ENCODE peak calls at places on chromosome 13, in four cellular contexts. Q is cardiac fibroblast, M is endothelial cell of umbilical vein, A is psoas muscle. L is an unnamed sample.

GRCh38 chr13:31012285-31013024 is 80.0 kb downstream of the TEX26 start:
- DNase-seq in A (no peak), Q (peak; percentile 55), M (peak; percentile 31), L (no peak)

GRCh38 chr13:29681859-29682258 is 86.4 kb upstream of the SLC7A1 start:
- DNase-seq in M (no peak), Q (no peak), A (no peak), L (no peak)

GRCh38 chr13:34833562-34834182 is 108.4 kb upstream of the NBEA start:
- DNase-seq in A (no peak), M (peak; percentile 4), Q (peak; percentile 4), L (no peak)

GRCh38 chr13:91132381-91132780 is 215.1 kb upstream of the MIR17HG start:
- DNase-seq in Q (no peak), A (no peak), M (no peak), L (no peak)

GRCh38 chr13:112446347-112446861 is 70.2 kb downstream of the SPACA7 start:
- DNase-seq in Q (no peak), A (no peak), M (no peak), L (peak; percentile 76)

GRCh38 chr13:36357692-36358091 is 11.5 kb upstream of the SPART start:
- DNase-seq in Q (no peak), M (no peak), A (peak; percentile 35), L (peak; percentile 46)

GRCh38 chr13:87674143-87674772 is 3.1 kb downstream of the SLITRK5 start:
- DNase-seq in A (no peak), M (no peak), Q (no peak), L (no peak)

GRCh38 chr13:32669030-32669646 is 82.9 kb downstream of the PDS5B start:
- DNase-seq in M (peak; percentile 61), Q (peak; percentile 73), A (no peak), L (no peak)

GRCh38 chr13:33797622-33798021 is 20.3 kb upstream of the RFC3 start:
- DNase-seq in M (no peak), A (no peak), Q (peak; percentile 21), L (no peak)

GRCh38 chr13:104143760-104144406 is 1077.7 kb upstream of the SLC10A2 start:
- DNase-seq in Q (no peak), M (peak; percentile 19), A (no peak), L (no peak)

DNA sequence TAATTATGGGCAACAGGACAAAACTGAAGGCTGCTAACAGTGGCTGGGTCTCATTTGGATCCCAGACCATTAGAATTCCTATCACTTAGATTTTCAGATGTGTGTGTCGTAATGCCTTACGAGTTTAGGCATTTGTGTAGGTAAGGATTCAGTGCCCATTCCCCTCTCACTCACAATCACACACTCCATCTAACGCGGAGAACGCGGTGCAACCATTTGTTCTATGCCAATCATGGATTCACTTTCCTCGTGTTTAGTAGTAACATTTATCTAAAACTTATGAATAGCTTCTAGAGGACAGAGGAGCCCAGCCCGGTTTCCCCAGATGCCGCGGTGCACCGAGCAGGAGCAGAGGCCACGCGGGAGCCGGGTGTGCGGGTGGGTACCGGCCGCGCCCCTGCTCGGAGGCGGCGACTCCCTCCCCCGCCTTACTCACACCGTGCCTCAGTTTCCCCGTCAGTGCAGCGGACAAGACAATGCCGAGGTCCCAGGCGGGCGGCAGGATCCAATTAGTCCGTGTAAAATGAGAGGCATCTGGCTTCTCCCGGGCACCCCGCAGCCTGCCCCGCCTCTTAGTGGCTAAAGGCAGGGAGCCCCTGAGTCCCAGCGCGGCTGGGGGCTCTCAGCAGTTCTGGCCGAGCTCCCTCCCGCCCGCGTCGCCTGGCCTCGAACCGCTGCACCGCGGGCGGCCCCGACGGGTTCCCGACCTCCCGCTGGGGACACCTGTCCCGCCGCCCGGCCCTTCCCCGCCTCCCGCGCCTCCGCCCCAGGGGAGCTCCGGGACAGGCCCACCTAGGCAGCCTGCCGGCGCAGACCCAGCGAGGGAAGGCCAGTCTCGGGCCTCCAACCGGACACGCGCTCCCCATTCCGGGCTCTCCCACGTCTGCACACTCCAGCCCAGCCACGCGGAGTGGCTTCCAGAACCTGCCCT is 5.9 kb upstream of the C1QTNF9B start:
- DNase-seq in A (no peak), M (no peak), Q (no peak), L (no peak)
- H3K4me3 ChIP-seq in A (peak overlapping the region; percentile 43), M (no peak overlapping the region), Q (peak overlapping the region; percentile 35), L (no peak overlapping the region)

DNA sequence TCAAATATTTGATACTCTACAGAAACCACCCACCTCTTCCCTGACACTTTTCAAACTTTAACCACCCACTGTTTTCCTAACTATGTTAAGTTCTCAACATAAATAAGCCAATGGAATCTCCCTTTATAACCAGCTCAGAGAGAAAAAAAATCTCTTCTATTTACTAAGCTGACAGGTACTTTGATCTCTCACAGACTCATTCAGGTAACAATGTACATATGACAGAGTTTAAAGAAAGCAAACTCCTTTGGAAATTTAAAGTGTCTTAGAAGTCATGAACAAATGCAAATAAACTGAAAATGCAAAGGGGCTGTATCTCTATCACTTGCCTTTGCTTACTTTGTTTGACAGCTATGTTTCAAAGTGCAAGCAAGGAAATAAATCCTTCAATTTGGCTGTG is 109.3 kb downstream of the KLF12 start:
- DNase-seq in M (no peak), Q (no peak), A (no peak), L (no peak)
- TF ChIP-seq CTCF in M (no peak), Q (no peak), A (no peak), L (no peak)

GRCh38 chr13:75443356-75443958 is 38.5 kb downstream of the TBC1D4 start:
- DNase-seq in Q (no peak), A (no peak), M (no peak), L (no peak)
- H3K4me3 ChIP-seq in Q (no peak overlapping the region), A (peak overlapping the region; percentile 39), M (no peak overlapping the region), L (no peak overlapping the region)

GRCh38 chr13:94813920-94814500 is 101.7 kb upstream of the SOX21 start:
- DNase-seq in M (no peak), Q (no peak), A (no peak), L (no peak)
- TF ChIP-seq CTCF in M (no peak), Q (no peak), A (no peak), L (no peak)

DNA sequence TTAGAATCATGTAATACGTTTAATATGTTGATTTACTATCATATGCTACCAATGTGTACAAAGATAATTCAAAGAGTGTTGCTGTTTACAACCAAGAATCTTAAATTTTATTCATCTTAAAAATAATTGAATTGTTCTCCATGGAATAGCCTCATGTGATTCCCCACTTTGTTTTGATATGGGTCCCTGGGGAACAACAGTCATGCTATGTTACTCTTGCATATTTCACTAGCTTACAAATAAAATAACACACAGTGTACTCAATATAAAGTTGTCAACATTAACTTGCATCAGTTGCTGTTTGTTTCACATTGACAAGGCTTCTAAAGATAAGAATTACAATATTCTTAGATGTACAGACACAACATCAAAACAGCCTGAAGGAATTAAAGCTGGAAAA is 2.3 kb downstream of the ENOX1 start:
- DNase-seq in M (no peak), A (no peak), Q (peak; percentile 89), L (no peak)
- H3K4me3 ChIP-seq in M (no peak overlapping the region), A (peak overlapping the region; percentile 78), Q (no peak overlapping the region), L (no peak overlapping the region)

GRCh38 chr13:49584771-49585182 is 581 bp downstream of the RCBTB1 start:
- DNase-seq in Q (peak; percentile 29), A (no peak), M (peak; percentile 43), L (no peak)
- TF ChIP-seq CTCF in Q (no peak), A (no peak), M (no peak), L (no peak)

DNA sequence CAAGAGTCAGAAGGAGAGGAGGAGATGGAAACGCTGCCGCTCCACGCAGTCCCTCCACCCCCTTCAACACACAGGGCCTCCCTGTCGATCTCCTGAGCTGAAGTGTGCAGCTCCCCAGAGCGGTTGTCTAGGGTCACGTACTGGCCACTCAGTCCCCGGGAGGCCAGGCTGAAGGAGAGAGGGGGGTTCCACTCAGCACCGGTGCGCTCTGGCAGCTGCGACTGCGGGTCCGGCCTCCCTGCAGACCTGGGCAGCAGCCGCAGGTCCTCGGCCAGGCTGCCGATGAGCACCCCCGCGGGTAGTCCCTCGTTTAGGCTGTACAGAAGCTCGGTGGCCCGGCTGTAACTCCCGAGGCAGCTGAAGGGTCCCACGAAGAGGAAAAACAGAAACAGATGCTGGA is 2.1 kb downstream of the PCDH20 start:
- DNase-seq in M (no peak), A (no peak), Q (no peak), L (peak; percentile 63)
- H3K4me3 ChIP-seq in M (no peak overlapping the region), A (no peak overlapping the region), Q (no peak overlapping the region), L (no peak overlapping the region)

GRCh38 chr13:24922390-24923304 is 158.7 kb downstream of the RNF17 start:
- DNase-seq in A (peak; percentile 98), Q (peak; percentile 97), M (peak; percentile 98), L (peak; percentile 95)
- TF ChIP-seq CTCF in A (peak; percentile 7), Q (no peak), M (no peak), L (no peak)

DNA sequence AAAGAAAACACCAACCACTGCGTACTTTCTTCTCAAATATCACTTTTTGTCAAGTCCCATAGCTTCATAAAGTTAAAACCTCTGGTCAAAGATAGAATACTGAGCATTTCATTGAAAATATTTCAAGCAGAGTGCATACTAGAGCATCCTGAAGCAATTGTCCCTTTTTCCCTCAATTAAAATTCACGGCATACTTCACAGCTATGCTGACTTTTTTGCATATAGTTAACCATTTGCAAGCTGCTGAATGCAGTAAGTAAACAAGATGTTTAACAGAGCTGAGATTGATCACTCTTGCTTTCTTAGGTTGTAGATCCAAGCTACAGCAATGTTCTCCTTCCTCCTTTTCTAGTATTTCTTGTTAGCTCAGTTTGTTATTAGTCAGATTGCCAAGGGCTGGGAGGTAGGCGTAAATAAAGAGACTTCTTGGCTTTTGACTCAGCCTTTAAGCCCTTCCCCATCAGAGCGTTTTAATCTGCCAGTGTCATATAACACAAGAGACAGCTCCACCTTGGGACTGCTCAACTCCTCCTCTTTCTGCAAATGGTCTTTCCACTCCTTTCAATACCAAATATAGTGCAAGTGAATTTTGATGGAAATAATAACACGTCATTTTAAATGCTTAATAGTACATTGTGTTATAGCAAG is at the start of gene SLITRK6:
- DNase-seq in A (no peak), Q (peak; percentile 11), M (no peak), L (peak; percentile 40)
- H3K4me3 ChIP-seq in A (no peak within 1 kb of the TSS), Q (no peak within 1 kb of the TSS), M (no peak within 1 kb of the TSS), L (no peak within 1 kb of the TSS)